ENCODE peak calls at places on chromosomes 6 and 20, in ten cellular contexts. X, Q, O, G, U, K, L, D, Y and F are unnamed samples.

GRCh38 chr6:38270367-38270766 is 369.4 kb downstream of the BTBD9 start:
- DNase-seq in X (no peak), Q (no peak), O (no peak), G (no peak), U (no peak), K (peak; percentile 22), L (no peak), D (no peak), Y (no peak), F (no peak)

GRCh38 chr6:9921366-9921765 is 493.5 kb downstream of the TFAP2A start:
- DNase-seq in X (no peak), Q (no peak), O (no peak), G (peak; percentile 62), U (no peak), K (no peak), L (no peak), D (no peak), Y (no peak), F (no peak)

GRCh38 chr6:157725836-157726235 is 97.2 kb upstream of the SNX9 start:
- DNase-seq in X (no peak), Q (no peak), O (no peak), G (no peak), U (no peak), K (no peak), L (no peak), D (no peak), Y (no peak), F (no peak)

GRCh38 chr6:75207211-75207984 is 1.5 kb upstream of the COL12A1 start:
- DNase-seq in X (no peak), Q (no peak), O (no peak), G (no peak), U (no peak), K (peak; percentile 62), L (peak; percentile 75), D (peak; percentile 44), Y (peak; percentile 19), F (no peak)

GRCh38 chr6:131929227-131929626 is 21.9 kb downstream of the CCN2 start:
- DNase-seq in X (no peak), Q (peak; percentile 14), O (no peak), G (no peak), U (no peak), K (no peak), L (no peak), D (no peak), Y (no peak), F (no peak)

GRCh38 chr6:28468056-28468455 is 24.8 kb upstream of the ZSCAN23 start:
- DNase-seq in X (no peak), Q (no peak), O (no peak), G (no peak), U (no peak), K (no peak), L (no peak), D (no peak), Y (no peak), F (no peak)

GRCh38 chr6:149248688-149249369 is 68.7 kb upstream of the TAB2 start:
- DNase-seq in X (no peak), Q (no peak), O (no peak), G (peak; percentile 10), U (no peak), K (no peak), L (no peak), D (no peak), Y (no peak), F (no peak)

GRCh38 chr20:16709017-16709416 is 20.8 kb upstream of the SNRPB2 start:
- DNase-seq in X (no peak), Q (no peak), O (no peak), G (no peak), U (no peak), K (no peak), L (no peak), D (no peak), Y (peak; percentile 48), F (no peak)

GRCh38 chr20:58233881-58234528 is 5.6 kb upstream of the ANKRD60 start:
- DNase-seq in X (peak; percentile 54), Q (peak; percentile 6), O (no peak), G (peak; percentile 36), U (no peak), K (no peak), L (peak; percentile 18), D (no peak), Y (peak; percentile 62), F (no peak)

GRCh38 chr20:44362466-44362940 is 7.0 kb downstream of the HNF4A start:
- DNase-seq in X (no peak), Q (no peak), O (no peak), G (no peak), U (no peak), K (no peak), L (no peak), D (no peak), Y (no peak), F (no peak)

GRCh38 chr20:52047811-52048302 is 143.7 kb downstream of the ZFP64 start:
- DNase-seq in X (no peak), Q (no peak), O (no peak), G (no peak), U (no peak), K (peak; percentile 53), L (peak; percentile 23), D (no peak), Y (peak; percentile 26), F (peak; percentile 28)

GRCh38 chr6:1542764-1543163 is 67.0 kb upstream of the FOXC1 start:
- DNase-seq in X (no peak), Q (no peak), O (no peak), G (no peak), U (no peak), K (no peak), L (no peak), D (no peak), Y (no peak), F (no peak)

GRCh38 chr6:4280721-4281120 is 145.3 kb upstream of the ECI2 start:
- DNase-seq in X (no peak), Q (no peak), O (peak; percentile 39), G (peak; percentile 94), U (no peak), K (peak; percentile 66), L (peak; percentile 85), D (no peak), Y (no peak), F (peak; percentile 28)

GRCh38 chr6:3977875-3978711 is 100.8 kb downstream of the FAM217A start:
- DNase-seq in X (peak; percentile 22), Q (peak; percentile 41), O (peak; percentile 50), G (peak; percentile 94), U (peak; percentile 38), K (peak; percentile 97), L (peak; percentile 91), D (peak; percentile 14), Y (peak; percentile 32), F (peak; percentile 94)

GRCh38 chr6:30881987-30882763 is 2.1 kb upstream of the DDR1 start:
- DNase-seq in X (no peak), Q (peak; percentile 62), O (no peak), G (no peak), U (no peak), K (peak; percentile 60), L (peak; percentile 48), D (peak; percentile 47), Y (peak; percentile 17), F (peak; percentile 71)

GRCh38 chr6:145214570-145214969 is 520.8 kb downstream of the EPM2A start:
- DNase-seq in X (no peak), Q (peak; percentile 71), O (no peak), G (peak; percentile 55), U (no peak), K (peak; percentile 59), L (peak; percentile 52), D (peak; percentile 8), Y (no peak), F (peak; percentile 39)

GRCh38 chr20:6104493-6105188 is 18.2 kb downstream of the FERMT1 start:
- DNase-seq in X (no peak), Q (no peak), O (no peak), G (peak; percentile 13), U (no peak), K (peak; percentile 11), L (peak; percentile 56), D (no peak), Y (no peak), F (peak; percentile 93)

GRCh38 chr20:45254867-45255266 is 503 bp upstream of the SLPI start:
- DNase-seq in X (no peak), Q (peak; percentile 13), O (peak; percentile 13), G (no peak), U (no peak), K (peak; percentile 56), L (peak; percentile 84), D (no peak), Y (peak; percentile 31), F (peak; percentile 45)